ENCODE peak calls at places on chromosomes 12 and 14, in nine cellular contexts. One of them, this sample, is unnamed. For H3K9me3, the result is how much of the 10 kb centered on the place peaks cover.

GRCh38 chr12:95004610-95005009 is 1.1 kb upstream of the NDUFA12 start:
- DNase-seq in heart left ventricle: no peak
- DNase-seq in effector memory CD4-positive, alpha-beta T cell: no peak
- DNase-seq in small intestine: no peak
- DNase-seq in HAP-1: no peak
- DNase-seq in colonic mucosa: no peak
- DNase-seq in ovary: no peak
- DNase-seq in CD8-positive, alpha-beta T cell: no peak
- DNase-seq in tibial artery: no peak
- DNase-seq in this sample: no peak

GRCh38 chr12:6370994-6371754 is 4.2 kb downstream of the SCNN1A start:
- DNase-seq in heart left ventricle: no peak
- DNase-seq in effector memory CD4-positive, alpha-beta T cell: no peak
- DNase-seq in small intestine: peak
- DNase-seq in HAP-1: no peak
- DNase-seq in colonic mucosa: peak
- DNase-seq in ovary: no peak
- DNase-seq in CD8-positive, alpha-beta T cell: no peak
- DNase-seq in tibial artery: no peak
- DNase-seq in this sample: no peak

GRCh38 chr12:95943231-95943842 is at the start of gene AMDHD1:
- DNase-seq in heart left ventricle: peak
- DNase-seq in effector memory CD4-positive, alpha-beta T cell: peak
- DNase-seq in small intestine: peak
- DNase-seq in HAP-1: peak
- DNase-seq in colonic mucosa: peak
- DNase-seq in ovary: peak
- DNase-seq in CD8-positive, alpha-beta T cell: peak
- DNase-seq in tibial artery: peak
- DNase-seq in this sample: no peak

GRCh38 chr12:77685112-77685511 is 145.6 kb upstream of the NAV3 start:
- DNase-seq in heart left ventricle: peak
- DNase-seq in effector memory CD4-positive, alpha-beta T cell: no peak
- DNase-seq in small intestine: peak
- DNase-seq in HAP-1: peak
- DNase-seq in colonic mucosa: peak
- DNase-seq in ovary: peak
- DNase-seq in CD8-positive, alpha-beta T cell: no peak
- DNase-seq in tibial artery: no peak
- DNase-seq in this sample: peak

GRCh38 chr12:101928556-101928955 is 51.2 kb downstream of the DRAM1 start:
- DNase-seq in heart left ventricle: no peak
- DNase-seq in effector memory CD4-positive, alpha-beta T cell: no peak
- DNase-seq in small intestine: no peak
- DNase-seq in HAP-1: no peak
- DNase-seq in colonic mucosa: no peak
- DNase-seq in ovary: no peak
- DNase-seq in CD8-positive, alpha-beta T cell: no peak
- DNase-seq in tibial artery: no peak
- DNase-seq in this sample: no peak

GRCh38 chr12:58833844-58834243 is 86.5 kb downstream of the LRIG3 start:
- DNase-seq in heart left ventricle: no peak
- DNase-seq in effector memory CD4-positive, alpha-beta T cell: no peak
- DNase-seq in small intestine: peak
- DNase-seq in HAP-1: no peak
- DNase-seq in colonic mucosa: no peak
- DNase-seq in ovary: no peak
- DNase-seq in CD8-positive, alpha-beta T cell: no peak
- DNase-seq in tibial artery: no peak
- DNase-seq in this sample: no peak

GRCh38 chr12:62435337-62436163 is 31.1 kb upstream of the MON2 start:
- DNase-seq in heart left ventricle: peak
- DNase-seq in effector memory CD4-positive, alpha-beta T cell: no peak
- DNase-seq in small intestine: peak
- DNase-seq in HAP-1: peak
- DNase-seq in colonic mucosa: peak
- DNase-seq in ovary: peak
- DNase-seq in CD8-positive, alpha-beta T cell: peak
- DNase-seq in tibial artery: peak
- DNase-seq in this sample: no peak

GRCh38 chr12:115398311-115398781 is 714.4 kb upstream of the TBX3 start:
- DNase-seq in heart left ventricle: no peak
- DNase-seq in effector memory CD4-positive, alpha-beta T cell: no peak
- DNase-seq in small intestine: peak
- DNase-seq in HAP-1: no peak
- DNase-seq in colonic mucosa: peak
- DNase-seq in ovary: no peak
- DNase-seq in CD8-positive, alpha-beta T cell: no peak
- DNase-seq in tibial artery: no peak
- DNase-seq in this sample: no peak

GRCh38 chr12:42504049-42504448 is 85.5 kb downstream of the PRICKLE1 start:
- DNase-seq in heart left ventricle: no peak
- DNase-seq in effector memory CD4-positive, alpha-beta T cell: no peak
- DNase-seq in small intestine: no peak
- DNase-seq in HAP-1: no peak
- DNase-seq in colonic mucosa: no peak
- DNase-seq in ovary: no peak
- DNase-seq in CD8-positive, alpha-beta T cell: no peak
- DNase-seq in tibial artery: no peak
- DNase-seq in this sample: peak

GRCh38 chr14:24273422-24273998 is 2.1 kb upstream of the RABGGTA start:
- DNase-seq in heart left ventricle: no peak
- DNase-seq in effector memory CD4-positive, alpha-beta T cell: no peak
- DNase-seq in small intestine: no peak
- DNase-seq in HAP-1: peak
- DNase-seq in colonic mucosa: no peak
- DNase-seq in ovary: no peak
- DNase-seq in CD8-positive, alpha-beta T cell: no peak
- DNase-seq in tibial artery: no peak
- DNase-seq in this sample: no peak

GRCh38 chr12:91565246-91565645 is 382.6 kb upstream of the DCN start:
- DNase-seq in heart left ventricle: no peak
- DNase-seq in effector memory CD4-positive, alpha-beta T cell: no peak
- DNase-seq in small intestine: no peak
- DNase-seq in HAP-1: no peak
- DNase-seq in colonic mucosa: no peak
- DNase-seq in ovary: no peak
- DNase-seq in CD8-positive, alpha-beta T cell: no peak
- DNase-seq in tibial artery: no peak
- DNase-seq in this sample: no peak

GRCh38 chr12:38258411-38258810 is 58.2 kb upstream of the ALG10B start:
- DNase-seq in heart left ventricle: no peak
- DNase-seq in effector memory CD4-positive, alpha-beta T cell: no peak
- DNase-seq in small intestine: no peak
- DNase-seq in HAP-1: no peak
- DNase-seq in colonic mucosa: no peak
- DNase-seq in ovary: no peak
- DNase-seq in CD8-positive, alpha-beta T cell: no peak
- DNase-seq in tibial artery: no peak
- DNase-seq in this sample: no peak
- H3K9me3 ChIP-seq in heart left ventricle: under half
- H3K9me3 ChIP-seq in effector memory CD4-positive, alpha-beta T cell: under half
- H3K9me3 ChIP-seq in small intestine: under half
- H3K9me3 ChIP-seq in HAP-1: under half
- H3K9me3 ChIP-seq in colonic mucosa: under half
- H3K9me3 ChIP-seq in ovary: under half
- H3K9me3 ChIP-seq in CD8-positive, alpha-beta T cell: under half
- H3K9me3 ChIP-seq in tibial artery: under half
- H3K9me3 ChIP-seq in this sample: under half

GRCh38 chr14:104369208-104369607 is 210.4 kb upstream of the C14orf180 start:
- DNase-seq in heart left ventricle: no peak
- DNase-seq in effector memory CD4-positive, alpha-beta T cell: no peak
- DNase-seq in small intestine: no peak
- DNase-seq in HAP-1: no peak
- DNase-seq in colonic mucosa: no peak
- DNase-seq in ovary: no peak
- DNase-seq in CD8-positive, alpha-beta T cell: no peak
- DNase-seq in tibial artery: no peak
- DNase-seq in this sample: no peak
- H3K9me3 ChIP-seq in heart left ventricle: under half
- H3K9me3 ChIP-seq in effector memory CD4-positive, alpha-beta T cell: under half
- H3K9me3 ChIP-seq in small intestine: under half
- H3K9me3 ChIP-seq in HAP-1: under half
- H3K9me3 ChIP-seq in colonic mucosa: under half
- H3K9me3 ChIP-seq in ovary: under half
- H3K9me3 ChIP-seq in CD8-positive, alpha-beta T cell: under half
- H3K9me3 ChIP-seq in tibial artery: under half
- H3K9me3 ChIP-seq in this sample: under half

DNA sequence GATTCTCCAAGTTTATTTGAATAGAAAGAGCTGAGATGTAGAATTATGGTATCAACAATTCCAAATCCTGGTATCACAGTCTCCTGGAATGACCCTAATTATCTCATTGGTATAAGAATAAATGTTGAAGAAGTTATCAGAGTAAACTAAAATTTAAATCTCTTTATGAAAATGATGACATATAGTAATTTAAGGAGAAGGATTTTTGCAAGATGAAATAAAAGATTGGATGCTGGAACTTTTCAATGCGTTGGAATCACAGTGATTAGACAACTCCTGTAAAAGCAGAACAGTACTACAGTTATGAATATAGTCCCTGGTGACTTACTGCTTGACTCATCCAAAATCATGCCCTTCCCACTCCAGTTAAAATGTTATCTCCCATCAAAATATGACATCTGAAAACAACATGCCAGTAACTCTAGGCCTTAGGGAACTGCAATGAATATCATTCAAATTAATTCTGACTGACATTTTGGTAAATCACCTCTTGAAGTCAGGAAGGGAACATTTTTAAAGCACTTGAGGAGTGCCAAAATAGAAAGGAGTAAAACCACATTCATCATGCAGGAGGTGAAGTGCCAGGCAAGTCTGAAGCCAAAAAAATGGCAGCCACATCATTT is 197.8 kb upstream of the PRKD1 start:
- DNase-seq in heart left ventricle: no peak
- DNase-seq in effector memory CD4-positive, alpha-beta T cell: no peak
- DNase-seq in small intestine: no peak
- DNase-seq in HAP-1: no peak
- DNase-seq in colonic mucosa: no peak
- DNase-seq in ovary: no peak
- DNase-seq in CD8-positive, alpha-beta T cell: no peak
- DNase-seq in tibial artery: no peak
- DNase-seq in this sample: no peak
- H3K9me3 ChIP-seq in heart left ventricle: under half
- H3K9me3 ChIP-seq in effector memory CD4-positive, alpha-beta T cell: under half
- H3K9me3 ChIP-seq in small intestine: under half
- H3K9me3 ChIP-seq in HAP-1: under half
- H3K9me3 ChIP-seq in colonic mucosa: under half
- H3K9me3 ChIP-seq in ovary: under half
- H3K9me3 ChIP-seq in CD8-positive, alpha-beta T cell: under half
- H3K9me3 ChIP-seq in tibial artery: under half
- H3K9me3 ChIP-seq in this sample: under half

GRCh38 chr12:45978108-45978507 is 12.3 kb downstream of the SCAF11 start:
- DNase-seq in heart left ventricle: no peak
- DNase-seq in effector memory CD4-positive, alpha-beta T cell: no peak
- DNase-seq in small intestine: no peak
- DNase-seq in HAP-1: no peak
- DNase-seq in colonic mucosa: no peak
- DNase-seq in ovary: no peak
- DNase-seq in CD8-positive, alpha-beta T cell: no peak
- DNase-seq in tibial artery: no peak
- DNase-seq in this sample: no peak

GRCh38 chr12:45975506-45975905 is 14.9 kb downstream of the SCAF11 start:
- DNase-seq in heart left ventricle: no peak
- DNase-seq in effector memory CD4-positive, alpha-beta T cell: no peak
- DNase-seq in small intestine: peak
- DNase-seq in HAP-1: no peak
- DNase-seq in colonic mucosa: no peak
- DNase-seq in ovary: no peak
- DNase-seq in CD8-positive, alpha-beta T cell: no peak
- DNase-seq in tibial artery: no peak
- DNase-seq in this sample: no peak

GRCh38 chr12:45973526-45973925 is 16.8 kb downstream of the SCAF11 start:
- DNase-seq in heart left ventricle: no peak
- DNase-seq in effector memory CD4-positive, alpha-beta T cell: no peak
- DNase-seq in small intestine: no peak
- DNase-seq in HAP-1: no peak
- DNase-seq in colonic mucosa: no peak
- DNase-seq in ovary: no peak
- DNase-seq in CD8-positive, alpha-beta T cell: no peak
- DNase-seq in tibial artery: no peak
- DNase-seq in this sample: no peak

GRCh38 chr12:45974883-45975282 is 15.5 kb downstream of the SCAF11 start:
- DNase-seq in heart left ventricle: no peak
- DNase-seq in effector memory CD4-positive, alpha-beta T cell: no peak
- DNase-seq in small intestine: no peak
- DNase-seq in HAP-1: no peak
- DNase-seq in colonic mucosa: no peak
- DNase-seq in ovary: no peak
- DNase-seq in CD8-positive, alpha-beta T cell: no peak
- DNase-seq in tibial artery: no peak
- DNase-seq in this sample: no peak

DNA sequence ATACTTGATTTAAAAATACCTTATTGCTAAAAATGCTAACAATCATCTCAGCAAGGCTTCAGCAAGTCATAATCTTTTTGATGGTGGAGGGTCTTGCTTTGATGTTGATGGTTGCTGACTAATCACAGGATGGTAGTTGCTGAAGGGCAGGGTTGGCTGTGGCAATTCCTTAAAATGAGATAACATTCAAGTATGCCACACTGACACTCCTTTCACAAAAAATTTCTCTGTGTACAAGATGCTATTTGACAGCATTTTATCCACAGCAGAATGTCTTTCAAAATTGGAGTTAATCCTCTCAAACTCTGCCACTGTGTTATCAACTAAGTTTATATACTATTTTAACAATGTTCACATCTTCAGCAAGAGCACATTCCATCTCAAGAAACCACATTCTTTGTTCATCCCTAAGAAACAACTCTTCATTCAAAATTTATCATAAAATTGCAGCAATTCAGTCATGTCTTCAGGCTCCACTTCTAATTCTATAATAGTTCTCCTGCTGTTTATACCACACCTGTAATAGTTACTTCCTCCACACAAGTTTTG is 16.1 kb downstream of the SCAF11 start:
- DNase-seq in heart left ventricle: no peak
- DNase-seq in effector memory CD4-positive, alpha-beta T cell: no peak
- DNase-seq in small intestine: no peak
- DNase-seq in HAP-1: no peak
- DNase-seq in colonic mucosa: no peak
- DNase-seq in ovary: no peak
- DNase-seq in CD8-positive, alpha-beta T cell: no peak
- DNase-seq in tibial artery: no peak
- DNase-seq in this sample: no peak
- H3K9me3 ChIP-seq in heart left ventricle: under half
- H3K9me3 ChIP-seq in effector memory CD4-positive, alpha-beta T cell: under half
- H3K9me3 ChIP-seq in small intestine: under half
- H3K9me3 ChIP-seq in HAP-1: under half
- H3K9me3 ChIP-seq in colonic mucosa: under half
- H3K9me3 ChIP-seq in ovary: under half
- H3K9me3 ChIP-seq in CD8-positive, alpha-beta T cell: under half
- H3K9me3 ChIP-seq in tibial artery: under half
- H3K9me3 ChIP-seq in this sample: under half